ENCODE peak calls at places on chromosome 1, in ten cellular contexts. One of them, this sample, is unnamed.

GRCh38 chr1:89151021-89151420 is 24.8 kb downstream of the GBP7 start:
- DNase-seq in GM12865: no peak
- DNase-seq in M059J: no peak
- DNase-seq in T-cell: no peak
- DNase-seq in anterior cingulate cortex: no peak
- DNase-seq in LoVo: no peak
- DNase-seq in kidney: no peak
- DNase-seq in AG08395: no peak
- DNase-seq in cardiac fibroblast: no peak
- DNase-seq in naive thymus-derived CD8-positive, alpha-beta T cell: no peak
- DNase-seq in this sample: no peak

GRCh38 chr1:119711804-119712341 is at the start of gene PHGDH:
- DNase-seq in GM12865: peak; percentile 60
- DNase-seq in M059J: peak; percentile 83
- DNase-seq in T-cell: peak; percentile 10
- DNase-seq in anterior cingulate cortex: peak; percentile 34
- DNase-seq in LoVo: peak; percentile 90
- DNase-seq in kidney: peak; percentile 89
- DNase-seq in AG08395: peak; percentile 96
- DNase-seq in cardiac fibroblast: peak; percentile 91
- DNase-seq in naive thymus-derived CD8-positive, alpha-beta T cell: peak; percentile 56
- DNase-seq in this sample: no peak

GRCh38 chr1:183069562-183070216 is 46.5 kb downstream of the LAMC1 start:
- DNase-seq in GM12865: no peak
- DNase-seq in M059J: peak; percentile 72
- DNase-seq in T-cell: no peak
- DNase-seq in anterior cingulate cortex: no peak
- DNase-seq in LoVo: peak; percentile 72
- DNase-seq in kidney: no peak
- DNase-seq in AG08395: no peak
- DNase-seq in cardiac fibroblast: peak; percentile 37
- DNase-seq in naive thymus-derived CD8-positive, alpha-beta T cell: no peak
- DNase-seq in this sample: no peak

GRCh38 chr1:16420719-16421118 is 16.5 kb downstream of the SPATA21 start:
- DNase-seq in GM12865: peak; percentile 91
- DNase-seq in M059J: no peak
- DNase-seq in T-cell: peak; percentile 46
- DNase-seq in anterior cingulate cortex: no peak
- DNase-seq in LoVo: no peak
- DNase-seq in kidney: no peak
- DNase-seq in AG08395: no peak
- DNase-seq in cardiac fibroblast: no peak
- DNase-seq in naive thymus-derived CD8-positive, alpha-beta T cell: peak; percentile 67
- DNase-seq in this sample: peak; percentile 14

GRCh38 chr1:3035871-3036645 is 14.8 kb downstream of the ACTRT2 start:
- DNase-seq in GM12865: no peak
- DNase-seq in M059J: no peak
- DNase-seq in T-cell: no peak
- DNase-seq in anterior cingulate cortex: no peak
- DNase-seq in LoVo: no peak
- DNase-seq in kidney: peak; percentile 51
- DNase-seq in AG08395: no peak
- DNase-seq in cardiac fibroblast: no peak
- DNase-seq in naive thymus-derived CD8-positive, alpha-beta T cell: no peak
- DNase-seq in this sample: no peak

GRCh38 chr1:65083263-65083896 is 64.6 kb upstream of the AK4 start:
- DNase-seq in GM12865: peak; percentile 40
- DNase-seq in M059J: peak; percentile 28
- DNase-seq in T-cell: no peak
- DNase-seq in anterior cingulate cortex: no peak
- DNase-seq in LoVo: no peak
- DNase-seq in kidney: no peak
- DNase-seq in AG08395: no peak
- DNase-seq in cardiac fibroblast: peak; percentile 78
- DNase-seq in naive thymus-derived CD8-positive, alpha-beta T cell: no peak
- DNase-seq in this sample: no peak

GRCh38 chr1:109263597-109264378 is 14.4 kb downstream of the CELSR2 start:
- DNase-seq in GM12865: peak; percentile 82
- DNase-seq in M059J: peak; percentile 83
- DNase-seq in T-cell: peak; percentile 65
- DNase-seq in anterior cingulate cortex: peak; percentile 63
- DNase-seq in LoVo: peak; percentile 52
- DNase-seq in kidney: peak; percentile 96
- DNase-seq in AG08395: peak; percentile 90
- DNase-seq in cardiac fibroblast: peak; percentile 87
- DNase-seq in naive thymus-derived CD8-positive, alpha-beta T cell: peak; percentile 71
- DNase-seq in this sample: peak; percentile 73

GRCh38 chr1:115807723-115808122 is 33.2 kb downstream of the NHLH2 start:
- DNase-seq in GM12865: peak; percentile 75
- DNase-seq in M059J: peak; percentile 70
- DNase-seq in T-cell: peak; percentile 23
- DNase-seq in anterior cingulate cortex: no peak
- DNase-seq in LoVo: peak; percentile 70
- DNase-seq in kidney: no peak
- DNase-seq in AG08395: peak; percentile 77
- DNase-seq in cardiac fibroblast: peak; percentile 87
- DNase-seq in naive thymus-derived CD8-positive, alpha-beta T cell: peak; percentile 54
- DNase-seq in this sample: peak; percentile 7

GRCh38 chr1:204705888-204706837 is 20.6 kb upstream of the LRRN2 start:
- DNase-seq in GM12865: no peak
- DNase-seq in M059J: no peak
- DNase-seq in T-cell: no peak
- DNase-seq in anterior cingulate cortex: no peak
- DNase-seq in LoVo: no peak
- DNase-seq in kidney: no peak
- DNase-seq in AG08395: no peak
- DNase-seq in cardiac fibroblast: no peak
- DNase-seq in naive thymus-derived CD8-positive, alpha-beta T cell: peak; percentile 10
- DNase-seq in this sample: no peak

GRCh38 chr1:201423655-201424610 is 2.4 kb upstream of the TNNI1 start:
- DNase-seq in GM12865: no peak
- DNase-seq in M059J: no peak
- DNase-seq in T-cell: no peak
- DNase-seq in anterior cingulate cortex: no peak
- DNase-seq in LoVo: no peak
- DNase-seq in kidney: no peak
- DNase-seq in AG08395: no peak
- DNase-seq in cardiac fibroblast: no peak
- DNase-seq in naive thymus-derived CD8-positive, alpha-beta T cell: no peak
- DNase-seq in this sample: no peak

GRCh38 chr1:227919916-227920315 is 27.8 kb downstream of the WNT9A start:
- DNase-seq in GM12865: no peak
- DNase-seq in M059J: no peak
- DNase-seq in T-cell: no peak
- DNase-seq in anterior cingulate cortex: no peak
- DNase-seq in LoVo: no peak
- DNase-seq in kidney: peak; percentile 49
- DNase-seq in AG08395: no peak
- DNase-seq in cardiac fibroblast: no peak
- DNase-seq in naive thymus-derived CD8-positive, alpha-beta T cell: no peak
- DNase-seq in this sample: no peak

GRCh38 chr1:97791251-97791650 is 129.6 kb downstream of the DPYD start:
- DNase-seq in GM12865: peak; percentile 26
- DNase-seq in M059J: no peak
- DNase-seq in T-cell: no peak
- DNase-seq in anterior cingulate cortex: no peak
- DNase-seq in LoVo: no peak
- DNase-seq in kidney: no peak
- DNase-seq in AG08395: no peak
- DNase-seq in cardiac fibroblast: no peak
- DNase-seq in naive thymus-derived CD8-positive, alpha-beta T cell: no peak
- DNase-seq in this sample: no peak

GRCh38 chr1:204902674-204903073 is 32.0 kb downstream of the NFASC start:
- DNase-seq in GM12865: no peak
- DNase-seq in M059J: no peak
- DNase-seq in T-cell: no peak
- DNase-seq in anterior cingulate cortex: no peak
- DNase-seq in LoVo: no peak
- DNase-seq in kidney: no peak
- DNase-seq in AG08395: no peak
- DNase-seq in cardiac fibroblast: no peak
- DNase-seq in naive thymus-derived CD8-positive, alpha-beta T cell: no peak
- DNase-seq in this sample: no peak

GRCh38 chr1:94273111-94273510 is 35.7 kb upstream of the ARHGAP29 start:
- DNase-seq in GM12865: no peak
- DNase-seq in M059J: no peak
- DNase-seq in T-cell: no peak
- DNase-seq in anterior cingulate cortex: no peak
- DNase-seq in LoVo: no peak
- DNase-seq in kidney: no peak
- DNase-seq in AG08395: no peak
- DNase-seq in cardiac fibroblast: no peak
- DNase-seq in naive thymus-derived CD8-positive, alpha-beta T cell: no peak
- DNase-seq in this sample: no peak

GRCh38 chr1:21368514-21369289 is 71.2 kb upstream of the NBPF3 start:
- DNase-seq in GM12865: peak; percentile 68
- DNase-seq in M059J: peak; percentile 83
- DNase-seq in T-cell: peak; percentile 48
- DNase-seq in anterior cingulate cortex: peak; percentile 43
- DNase-seq in LoVo: peak; percentile 74
- DNase-seq in kidney: peak; percentile 91
- DNase-seq in AG08395: peak; percentile 84
- DNase-seq in cardiac fibroblast: peak; percentile 89
- DNase-seq in naive thymus-derived CD8-positive, alpha-beta T cell: peak; percentile 60
- DNase-seq in this sample: peak; percentile 63

GRCh38 chr1:197736689-197737088 is 38.6 kb downstream of the DENND1B start:
- DNase-seq in GM12865: no peak
- DNase-seq in M059J: peak; percentile 49
- DNase-seq in T-cell: no peak
- DNase-seq in anterior cingulate cortex: no peak
- DNase-seq in LoVo: no peak
- DNase-seq in kidney: no peak
- DNase-seq in AG08395: peak; percentile 83
- DNase-seq in cardiac fibroblast: peak; percentile 88
- DNase-seq in naive thymus-derived CD8-positive, alpha-beta T cell: no peak
- DNase-seq in this sample: no peak

GRCh38 chr1:4564083-4564482 is 90.3 kb upstream of the AJAP1 start:
- DNase-seq in GM12865: no peak
- DNase-seq in M059J: no peak
- DNase-seq in T-cell: no peak
- DNase-seq in anterior cingulate cortex: no peak
- DNase-seq in LoVo: no peak
- DNase-seq in kidney: no peak
- DNase-seq in AG08395: no peak
- DNase-seq in cardiac fibroblast: no peak
- DNase-seq in naive thymus-derived CD8-positive, alpha-beta T cell: no peak
- DNase-seq in this sample: no peak

GRCh38 chr1:204201651-204202050 is 5.4 kb upstream of the KISS1 start:
- DNase-seq in GM12865: no peak
- DNase-seq in M059J: no peak
- DNase-seq in T-cell: no peak
- DNase-seq in anterior cingulate cortex: no peak
- DNase-seq in LoVo: no peak
- DNase-seq in kidney: no peak
- DNase-seq in AG08395: no peak
- DNase-seq in cardiac fibroblast: no peak
- DNase-seq in naive thymus-derived CD8-positive, alpha-beta T cell: no peak
- DNase-seq in this sample: no peak

GRCh38 chr1:160608941-160609340 is 29.6 kb upstream of the CD84 start:
- DNase-seq in GM12865: no peak
- DNase-seq in M059J: no peak
- DNase-seq in T-cell: no peak
- DNase-seq in anterior cingulate cortex: no peak
- DNase-seq in LoVo: no peak
- DNase-seq in kidney: no peak
- DNase-seq in AG08395: no peak
- DNase-seq in cardiac fibroblast: no peak
- DNase-seq in naive thymus-derived CD8-positive, alpha-beta T cell: no peak
- DNase-seq in this sample: no peak

GRCh38 chr1:246600579-246600978 is 34.3 kb downstream of the CNST start:
- DNase-seq in GM12865: no peak
- DNase-seq in M059J: no peak
- DNase-seq in T-cell: no peak
- DNase-seq in anterior cingulate cortex: no peak
- DNase-seq in LoVo: no peak
- DNase-seq in kidney: no peak
- DNase-seq in AG08395: no peak
- DNase-seq in cardiac fibroblast: no peak
- DNase-seq in naive thymus-derived CD8-positive, alpha-beta T cell: no peak
- DNase-seq in this sample: no peak

GRCh38 chr1:168693872-168694238 is 35.2 kb downstream of the DPT start:
- DNase-seq in GM12865: no peak
- DNase-seq in M059J: peak; percentile 27
- DNase-seq in T-cell: no peak
- DNase-seq in anterior cingulate cortex: no peak
- DNase-seq in LoVo: no peak
- DNase-seq in kidney: no peak
- DNase-seq in AG08395: no peak
- DNase-seq in cardiac fibroblast: no peak
- DNase-seq in naive thymus-derived CD8-positive, alpha-beta T cell: no peak
- DNase-seq in this sample: no peak

GRCh38 chr1:24149854-24150227 is 6.9 kb upstream of the IL22RA1 start:
- DNase-seq in GM12865: no peak
- DNase-seq in M059J: peak; percentile 87
- DNase-seq in T-cell: no peak
- DNase-seq in anterior cingulate cortex: no peak
- DNase-seq in LoVo: peak; percentile 82
- DNase-seq in kidney: no peak
- DNase-seq in AG08395: peak; percentile 80
- DNase-seq in cardiac fibroblast: peak; percentile 65
- DNase-seq in naive thymus-derived CD8-positive, alpha-beta T cell: no peak
- DNase-seq in this sample: no peak

This sample was measured in T-helper 9 cell.